ENCODE peak calls at places on chromosomes 7 and 10, in seven cellular contexts. Z, P, U, C, Q, S and H are unnamed samples.

GRCh38 chr7:3149231-3149960 is 105.7 kb upstream of the CARD11 start:
- DNase-seq in P (no peak), Z (no peak), S (no peak), U (no peak), Q (no peak), C (no peak), H (no peak)

GRCh38 chr7:77425151-77426051 is 9.3 kb upstream of the GSAP start:
- DNase-seq in C (no peak), S (no peak), P (no peak), Q (peak), U (peak), Z (no peak), H (no peak)

GRCh38 chr10:4546931-4547330 is 279.1 kb upstream of the AKR1E2 start:
- DNase-seq in Q (no peak), P (no peak), S (no peak), Z (no peak), U (no peak), C (no peak), H (no peak)

GRCh38 chr10:132865236-132865635 is 77.1 kb downstream of the CFAP46 start:
- DNase-seq in C (no peak), Q (no peak), Z (peak), U (no peak), P (peak), S (no peak), H (no peak)

GRCh38 chr10:66996996-66997395 is 71.2 kb downstream of the LRRTM3 start:
- DNase-seq in U (no peak), P (no peak), S (no peak), Q (no peak), Z (no peak), C (no peak), H (no peak)

GRCh38 chr10:80664071-80664680 is 126.5 kb downstream of the SH2D4B start:
- DNase-seq in S (peak), Q (no peak), C (no peak), P (peak), U (peak), Z (peak), H (no peak)

GRCh38 chr7:156616269-156617202 is 24.0 kb upstream of the RNF32 start:
- DNase-seq in U (no peak), C (no peak), Z (no peak), P (no peak), Q (no peak), S (no peak), H (no peak)

GRCh38 chr7:140674899-140675701 is 2.4 kb downstream of the ADCK2 start:
- DNase-seq in Z (no peak), C (no peak), Q (no peak), U (peak), P (no peak), S (peak), H (no peak)

GRCh38 chr7:2698581-2699288 is 10.7 kb downstream of the AMZ1 start:
- DNase-seq in Z (no peak), U (no peak), S (no peak), P (no peak), C (no peak), Q (no peak), H (no peak)

GRCh38 chr7:47378728-47379395 is 203.0 kb downstream of the TNS3 start:
- DNase-seq in Z (peak), S (no peak), P (no peak), C (no peak), Q (no peak), U (no peak), H (no peak)

GRCh38 chr10:122062831-122063674 is 74.1 kb downstream of the TACC2 start:
- DNase-seq in C (peak), U (peak), Z (peak), S (peak), Q (peak), P (peak), H (no peak)

GRCh38 chr7:2717293-2717904 is 29.4 kb downstream of the AMZ1 start:
- DNase-seq in C (no peak), S (peak), U (peak), P (peak), Q (no peak), Z (no peak), H (no peak)

GRCh38 chr7:74164985-74165456 is 9.1 kb upstream of the EIF4H start:
- DNase-seq in S (no peak), Q (no peak), U (no peak), P (no peak), Z (no peak), C (no peak), H (no peak)

GRCh38 chr10:78899996-78900714 is 168.6 kb upstream of the ZMIZ1 start:
- DNase-seq in C (no peak), Z (peak), U (peak), Q (no peak), S (no peak), P (no peak), H (no peak)

GRCh38 chr10:93383562-93383981 is 98.6 kb downstream of the MYOF start:
- DNase-seq in P (no peak), S (no peak), Z (no peak), C (peak), U (peak), Q (peak), H (peak)

GRCh38 chr10:70341016-70341415 is 41.4 kb downstream of the LRRC20 start:
- DNase-seq in C (no peak), Z (no peak), Q (no peak), U (no peak), P (no peak), S (no peak), H (no peak)
- TF ChIP-seq CTCF in C (no peak), Z (no peak), Q (no peak), U (no peak), P (no peak), S (no peak), H (no peak)

GRCh38 chr7:76292206-76292573 is 10.3 kb upstream of the HSPB1 start:
- DNase-seq in Z (peak), P (no peak), S (no peak), U (peak), C (no peak), Q (no peak), H (no peak)
- H3K4me3 ChIP-seq in Z (peak), P (no peak), S (no peak), U (peak), C (peak), Q (peak), H (peak)

GRCh38 chr7:45580053-45580872 is 6.1 kb downstream of the ADCY1 start:
- DNase-seq in C (no peak), Z (no peak), U (no peak), P (peak), Q (no peak), S (peak), H (no peak)
- TF ChIP-seq CTCF in C (peak), Z (no peak), U (peak), P (no peak), Q (peak), S (peak), H (peak)

GRCh38 chr10:119655566-119656001 is 4.4 kb downstream of the BAG3 start:
- DNase-seq in U (peak), C (peak), Z (peak), Q (peak), P (no peak), S (no peak), H (peak)
- H3K4me3 ChIP-seq in U (peak), C (peak), Z (peak), Q (peak), P (no peak), S (no peak), H (peak)

GRCh38 chr10:44067432-44067831 is 317.5 kb downstream of the CXCL12 start:
- DNase-seq in U (no peak), C (no peak), P (no peak), S (no peak), Q (no peak), Z (no peak), H (no peak)

GRCh38 chr10:44068716-44069482 is 316.0 kb downstream of the CXCL12 start:
- DNase-seq in P (no peak), Z (peak), C (no peak), U (peak), Q (no peak), S (no peak), H (no peak)

GRCh38 chr10:44069573-44069972 is 315.3 kb downstream of the CXCL12 start:
- DNase-seq in Q (no peak), P (no peak), C (no peak), Z (no peak), S (no peak), U (peak), H (no peak)

GRCh38 chr10:44070282-44070681 is 314.6 kb downstream of the CXCL12 start:
- DNase-seq in Z (no peak), P (no peak), U (no peak), S (no peak), C (no peak), Q (no peak), H (no peak)

GRCh38 chr10:44071479-44071878 is 313.4 kb downstream of the CXCL12 start:
- DNase-seq in C (peak), Q (peak), P (no peak), U (peak), Z (no peak), S (no peak), H (peak)
- TF ChIP-seq CTCF in C (peak), Q (peak), P (no peak), U (peak), Z (no peak), S (no peak), H (no peak)